ENCODE peak calls at places on chromosomes 7 and 10, in eight cellular contexts. C is stimulated activated CD8-positive, alpha-beta memory T cell treated with anti-CD3 and anti-CD28 coated beads, Interleukin-4, amount 100 ng/mL, for 24 hours; T is fibroblast of the aortic adventitia; L is astrocyte of the hippocampus; U is esophagus muscularis mucosa; V is CD8-positive, alpha-beta memory T cell; I is Caki2; J is heart left ventricle. F is an unnamed sample.

GRCh38 chr10:1411956-1412355 is 325.4 kb downstream of the ADARB2 start:
- DNase-seq in C (no peak), T (no peak), L (no peak), U (peak; percentile 57), V (no peak), I (no peak), J (no peak), F (no peak)

GRCh38 chr7:98831641-98832221 is 38.1 kb downstream of the TMEM130 start:
- DNase-seq in C (peak; percentile 14), T (peak; percentile 28), L (no peak), U (no peak), V (no peak), I (no peak), J (no peak), F (no peak)

GRCh38 chr10:96390460-96390864 is 31.7 kb upstream of the OPALIN start:
- DNase-seq in C (no peak), T (no peak), L (peak; percentile 16), U (no peak), V (no peak), I (no peak), J (peak; percentile 82), F (no peak)

GRCh38 chr10:130782467-130782866 is 529.1 kb downstream of the TCERG1L start:
- DNase-seq in C (no peak), T (no peak), L (no peak), U (no peak), V (no peak), I (no peak), J (no peak), F (no peak)

GRCh38 chr7:139730746-139731612 is 46.8 kb downstream of the HIPK2 start:
- DNase-seq in C (no peak), T (peak; percentile 86), L (peak; percentile 75), U (no peak), V (peak; percentile 7), I (no peak), J (peak; percentile 79), F (no peak)

GRCh38 chr7:2299131-2299829 is 15.0 kb downstream of the SNX8 start:
- DNase-seq in C (peak; percentile 15), T (peak; percentile 73), L (peak; percentile 48), U (no peak), V (no peak), I (no peak), J (no peak), F (no peak)

GRCh38 chr10:99631496-99631895 is 11.3 kb upstream of the SLC25A28 start:
- DNase-seq in C (no peak), T (peak; percentile 42), L (no peak), U (no peak), V (no peak), I (no peak), J (no peak), F (no peak)

GRCh38 chr10:15439381-15439837 is 68.3 kb upstream of the FAM171A1 start:
- DNase-seq in C (no peak), T (peak; percentile 95), L (peak; percentile 21), U (no peak), V (no peak), I (peak; percentile 14), J (peak; percentile 62), F (no peak)

GRCh38 chr7:157058701-157059100 is 48.2 kb upstream of the MNX1 start:
- DNase-seq in C (no peak), T (no peak), L (no peak), U (no peak), V (no peak), I (no peak), J (no peak), F (no peak)

GRCh38 chr7:108086962-108087361 is 43.2 kb downstream of the LAMB4 start:
- DNase-seq in C (no peak), T (no peak), L (no peak), U (no peak), V (no peak), I (no peak), J (no peak), F (no peak)

GRCh38 chr10:11425288-11425595 is 186.2 kb downstream of the USP6NL start:
- DNase-seq in C (no peak), T (no peak), L (no peak), U (no peak), V (no peak), I (no peak), J (no peak), F (no peak)

GRCh38 chr10:78960316-78960800 is 108.4 kb upstream of the ZMIZ1 start:
- DNase-seq in C (no peak), T (peak; percentile 95), L (peak; percentile 89), U (peak; percentile 94), V (no peak), I (no peak), J (peak; percentile 77), F (no peak)